ENCODE peak calls at places on chromosomes 6 and 20, in four cellular contexts. W, X, Z and O are unnamed samples.

GRCh38 chr20:35145141-35145564 is 2.0 kb downstream of the EDEM2 start:
- DNase-seq in X (peak), W (peak), Z (peak), O (peak)

GRCh38 chr6:51855310-51856082 is 231.9 kb downstream of the PKHD1 start:
- DNase-seq in X (peak), W (peak), Z (peak), O (peak)

GRCh38 chr6:4883298-4883697 is 107.1 kb downstream of the CDYL start:
- DNase-seq in X (no peak), Z (no peak), W (no peak), O (no peak)

GRCh38 chr20:25486377-25486776 is 78.9 kb downstream of the GINS1 start:
- DNase-seq in Z (no peak), W (no peak), X (no peak), O (peak)

GRCh38 chr6:85544776-85545175 is 48.9 kb downstream of the SNX14 start:
- DNase-seq in Z (no peak), X (no peak), W (no peak), O (no peak)

GRCh38 chr20:31517373-31517772 is 3.1 kb downstream of the HM13 start:
- DNase-seq in X (peak), Z (peak), W (peak), O (peak)

GRCh38 chr20:35276408-35276807 is 1.5 kb downstream of the MMP24OS start:
- DNase-seq in W (no peak), X (no peak), Z (no peak), O (no peak)

GRCh38 chr6:6643398-6643797 is 54.9 kb downstream of the LY86 start:
- DNase-seq in Z (no peak), X (no peak), W (no peak), O (no peak)

GRCh38 chr6:4687989-4688947 is 87.9 kb upstream of the CDYL start:
- DNase-seq in Z (peak), X (no peak), W (peak), O (no peak)

GRCh38 chr20:45791668-45792512 is at the start of the genes DNTTIP1 and WFDC3:
- DNase-seq in W (peak), Z (peak), X (peak), O (peak)

GRCh38 chr6:131602913-131603312 is 25.1 kb downstream of the MED23 start:
- DNase-seq in X (no peak), Z (no peak), W (no peak), O (no peak)
- TF ChIP-seq ELF1 in X (no peak), Z (no peak), W (no peak), O (no peak)

GRCh38 chr6:15504040-15504491 is 158.8 kb downstream of the DTNBP1 start:
- DNase-seq in W (no peak), X (no peak), Z (no peak), O (peak)
- TF ChIP-seq ELF1 in W (no peak), X (no peak), Z (no peak), O (no peak)

GRCh38 chr20:33093074-33093473 is 13.6 kb downstream of the BPIFB4 start:
- DNase-seq in X (no peak), W (no peak), Z (no peak), O (no peak)

GRCh38 chr20:33095249-33095648 is 15.8 kb downstream of the BPIFB4 start:
- DNase-seq in W (no peak), Z (no peak), X (no peak), O (no peak)

GRCh38 chr20:33093582-33093981 is 14.1 kb downstream of the BPIFB4 start:
- DNase-seq in X (no peak), Z (no peak), W (no peak), O (no peak)

GRCh38 chr20:33099842-33100538 is 20.5 kb downstream of the BPIFB4 start:
- DNase-seq in Z (no peak), X (no peak), W (no peak), O (no peak)

DNA sequence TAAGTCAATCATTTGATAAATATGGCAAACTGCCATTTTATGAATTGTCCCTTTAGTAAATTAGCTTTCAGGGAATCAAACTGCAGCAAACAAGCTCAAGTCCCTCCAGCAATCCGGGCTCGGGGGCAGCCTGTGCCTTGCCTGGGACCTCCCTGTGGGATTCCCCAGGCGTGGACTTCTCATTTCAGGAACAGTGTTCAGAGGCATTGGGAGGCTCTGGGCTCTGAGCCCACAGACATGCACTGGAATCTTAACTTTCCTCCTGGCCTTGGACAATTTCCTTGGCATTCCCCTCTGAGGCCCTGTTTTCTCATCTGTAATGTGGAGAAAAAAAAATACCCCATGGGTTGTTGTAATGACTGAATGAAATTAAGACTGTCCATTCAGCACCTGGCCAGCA is 17.5 kb downstream of the BPIFB4 start:
- DNase-seq in W (no peak), X (no peak), Z (no peak), O (no peak)
- TF ChIP-seq ELF1 in W (no peak), X (no peak), Z (no peak), O (no peak)

GRCh38 chr6:106820412-106820852 is 154.1 kb downstream of the CD24 start:
- DNase-seq in Z (peak), X (no peak), W (no peak), O (no peak)
- TF ChIP-seq ELF1 in Z (peak), X (no peak), W (no peak), O (no peak)

GRCh38 chr6:44696099-44696498 is 308.6 kb downstream of the CDC5L start:
- DNase-seq in X (no peak), Z (no peak), W (no peak), O (no peak)
- TF ChIP-seq ELF1 in X (no peak), Z (no peak), W (no peak), O (no peak)

GRCh38 chr20:7702141-7702540 is 238.1 kb downstream of the HAO1 start:
- DNase-seq in X (no peak), Z (no peak), W (no peak), O (no peak)
- TF ChIP-seq ELF1 in X (no peak), Z (no peak), W (no peak), O (no peak)

GRCh38 chr6:143149771-143150170 is 89.1 kb downstream of the AIG1 start:
- DNase-seq in X (no peak), W (no peak), Z (no peak), O (no peak)
- TF ChIP-seq ELF1 in X (no peak), W (no peak), Z (no peak), O (no peak)